ENCODE peak calls at places on chromosomes 11 and 22, in eight cellular contexts. B is Panc1; F is GM10248; R is astrocyte; L is activated T-cell treated with anti-CD3 and anti-CD28 coated beads, Interleukin-2, amount 50 U/mL, for 48 hours; Z is effector CD4-positive, alpha-beta T cell; Y is T follicular helper cell; A is hepatic stellate cell. C is an unnamed sample.

GRCh38 chr22:46946383-46946965 is 184.0 kb downstream of the TBC1D22A start:
- DNase-seq in F (no peak), Y (no peak), R (no peak), A (no peak), L (peak; percentile 12), B (no peak), Z (no peak), C (no peak)

GRCh38 chr11:64400096-64400495 is 41.1 kb downstream of the RPS6KA4 start:
- DNase-seq in F (no peak), A (peak; percentile 19), L (no peak), Z (no peak), R (no peak), B (no peak), Y (no peak), C (no peak)

GRCh38 chr11:132901638-132902610 is 630.4 kb downstream of the OPCML start:
- DNase-seq in F (no peak), A (no peak), B (no peak), L (no peak), Z (no peak), R (no peak), Y (no peak), C (no peak)

GRCh38 chr11:33690290-33691050 is 10.2 kb downstream of the C11orf91 start:
- DNase-seq in Z (no peak), Y (no peak), L (no peak), F (no peak), B (peak; percentile 96), R (peak; percentile 100), A (peak; percentile 68), C (no peak)

GRCh38 chr11:47020793-47021624 is 84.4 kb downstream of the CSTPP1 start:
- DNase-seq in Y (no peak), L (no peak), R (peak; percentile 27), Z (no peak), F (no peak), A (no peak), B (no peak), C (no peak)

GRCh38 chr11:11169715-11170351 is 183.2 kb downstream of the CSNK2A3 start:
- DNase-seq in A (no peak), B (no peak), F (no peak), L (no peak), Z (no peak), Y (no peak), R (no peak), C (no peak)

GRCh38 chr11:112280268-112281126 is 19.8 kb upstream of the PLET1 start:
- DNase-seq in A (peak; percentile 80), R (peak; percentile 65), Y (peak; percentile 44), F (peak; percentile 82), L (peak; percentile 75), Z (peak; percentile 65), B (peak; percentile 61), C (peak; percentile 40)

GRCh38 chr11:8095831-8096522 is 15.0 kb downstream of the TUB start:
- DNase-seq in F (peak; percentile 11), Z (no peak), B (no peak), Y (no peak), L (peak; percentile 7), R (no peak), A (no peak), C (no peak)

GRCh38 chr11:88454881-88455280 is 117.3 kb upstream of the CTSC start:
- DNase-seq in Y (no peak), B (no peak), L (no peak), R (peak; percentile 10), Z (no peak), F (no peak), A (no peak), C (no peak)

GRCh38 chr22:36177160-36177559 is 16.6 kb upstream of the APOL3 start:
- DNase-seq in A (no peak), F (no peak), B (no peak), Z (no peak), L (no peak), R (no peak), Y (no peak), C (no peak)

GRCh38 chr11:82355313-82355823 is 378.3 kb downstream of the FAM181B start:
- DNase-seq in F (no peak), L (no peak), B (no peak), Z (no peak), R (no peak), A (no peak), Y (no peak), C (no peak)

GRCh38 chr11:96215094-96215782 is 127.8 kb downstream of the MAML2 start:
- DNase-seq in F (peak; percentile 35), R (peak; percentile 66), A (no peak), Z (no peak), L (no peak), B (no peak), Y (no peak), C (peak; percentile 28)

GRCh38 chr11:11478687-11479086 is 125.6 kb upstream of the CSNK2A3 start:
- DNase-seq in F (no peak), R (no peak), B (no peak), L (no peak), Y (no peak), Z (no peak), A (no peak), C (no peak)

GRCh38 chr11:58060939-58061672 is 30.4 kb downstream of the OR6Q1 start:
- DNase-seq in F (no peak), L (no peak), R (peak; percentile 23), Y (no peak), Z (no peak), A (no peak), B (no peak), C (no peak)

GRCh38 chr11:66278396-66279091 is 569 bp downstream of the CNIH2 start:
- DNase-seq in A (peak; percentile 49), F (no peak), L (no peak), Z (no peak), Y (no peak), B (no peak), R (no peak), C (no peak)

GRCh38 chr11:125224391-125225015 is 60.0 kb downstream of the PKNOX2 start:
- DNase-seq in A (peak; percentile 54), F (no peak), R (no peak), L (peak; percentile 19), Y (no peak), B (no peak), Z (no peak), C (no peak)

GRCh38 chr22:39519681-39520053 is 695 bp upstream of the ATF4 start:
- DNase-seq in B (no peak), A (no peak), Y (no peak), L (no peak), Z (no peak), F (peak; percentile 50), R (no peak), C (peak; percentile 53)

GRCh38 chr11:86380295-86380694 is 5.6 kb downstream of the CCDC81 start:
- DNase-seq in R (no peak), Y (no peak), Z (no peak), A (no peak), F (no peak), B (no peak), L (no peak), C (no peak)